ENCODE peak calls at places on chromosome 20, in four cellular contexts. J is GM23338, T is MM.1S, M is OCI-LY7. W is an unnamed sample. For H3K4me1, the result is how much of the 10 kb centered on the place peaks cover.

GRCh38 chr20:49811825-49812462 is 684 bp upstream of the SLC9A8 start:
- DNase-seq in J (no peak), T (no peak), M (no peak), W (no peak)

GRCh38 chr20:1469925-1470571 is 3.4 kb upstream of the NSFL1C start:
- DNase-seq in J (peak), T (peak), M (peak), W (peak)

GRCh38 chr20:62361799-62362589 is 5.1 kb downstream of the LAMA5 start:
- DNase-seq in J (peak), T (no peak), M (no peak), W (peak)

GRCh38 chr20:5181955-5182354 is 55.1 kb downstream of the CDS2 start:
- DNase-seq in J (no peak), T (no peak), M (no peak), W (peak)

GRCh38 chr20:64057628-64058498 is 5.1 kb upstream of the TCEA2 start:
- DNase-seq in J (peak), T (peak), M (peak), W (peak)

GRCh38 chr20:35601021-35601973 is 14.3 kb upstream of the SPAG4 start:
- DNase-seq in J (peak), T (peak), M (peak), W (no peak)

GRCh38 chr20:62025832-62026563 is 39.7 kb downstream of the TAF4 start:
- DNase-seq in J (no peak), T (no peak), M (no peak), W (no peak)

GRCh38 chr20:3167738-3168078 is 5.6 kb downstream of the LZTS3 start:
- DNase-seq in J (peak), T (no peak), M (no peak), W (no peak)

GRCh38 chr20:13745784-13746183 is 38.9 kb downstream of the ESF1 start:
- DNase-seq in J (no peak), T (no peak), M (no peak), W (no peak)

GRCh38 chr20:35489717-35490116 is 34.3 kb downstream of the CEP250 start:
- DNase-seq in J (no peak), T (no peak), M (no peak), W (no peak)

GRCh38 chr20:56469077-56469449 is 636 bp downstream of the RTF2 start:
- DNase-seq in J (no peak), T (no peak), M (no peak), W (no peak)

GRCh38 chr20:22686097-22686496 is 101.7 kb upstream of the FOXA2 start:
- DNase-seq in J (peak), T (peak), M (no peak), W (peak)

GRCh38 chr20:63316502-63316921 is 23.5 kb downstream of the COL20A1 start:
- DNase-seq in J (no peak), T (no peak), M (no peak), W (no peak)

GRCh38 chr20:39533858-39534257 is 571.7 kb downstream of the DHX35 start:
- DNase-seq in J (no peak), T (no peak), M (no peak), W (no peak)

GRCh38 chr20:38430679-38431325 is 4.3 kb downstream of the SNHG17 start:
- DNase-seq in J (no peak), T (no peak), M (no peak), W (no peak)

GRCh38 chr20:9215539-9215938 is 146.7 kb downstream of the PLCB4 start:
- DNase-seq in J (peak), T (no peak), M (peak), W (peak)

GRCh38 chr20:22285555-22285954 is 298.8 kb downstream of the FOXA2 start:
- DNase-seq in J (peak), T (no peak), M (no peak), W (no peak)

GRCh38 chr20:36818831-36819230 is 45.3 kb upstream of the DSN1 start:
- DNase-seq in J (no peak), T (no peak), M (no peak), W (no peak)

GRCh38 chr20:16865406-16865805 is 117.2 kb downstream of the OTOR start:
- DNase-seq in J (no peak), T (no peak), M (no peak), W (no peak)

GRCh38 chr20:18056174-18057105 is 1.3 kb downstream of the OVOL2 start:
- DNase-seq in J (peak), T (peak), M (no peak), W (peak)

GRCh38 chr20:40547492-40548129 is 141.4 kb downstream of the MAFB start:
- DNase-seq in J (no peak), T (no peak), M (no peak), W (no peak)

GRCh38 chr20:52926505-52926904 is 45.7 kb upstream of the TSHZ2 start:
- DNase-seq in J (no peak), T (no peak), M (no peak), W (no peak)

GRCh38 chr20:35156978-35157377 is 9.8 kb upstream of the EDEM2 start:
- DNase-seq in J (no peak), T (no peak), M (no peak), W (no peak)

GRCh38 chr20:4699216-4699615 is 22.5 kb upstream of the PRND start:
- DNase-seq in J (no peak), T (no peak), M (no peak), W (no peak)

GRCh38 chr20:40493071-40493470 is 196.0 kb downstream of the MAFB start:
- DNase-seq in J (no peak), T (no peak), M (no peak), W (no peak)

GRCh38 chr20:37702643-37703337 is 9.0 kb downstream of the CTNNBL1 start:
- DNase-seq in J (no peak), T (no peak), M (no peak), W (no peak)

GRCh38 chr20:8209061-8209460 is 77.0 kb downstream of the PLCB1 start:
- DNase-seq in J (no peak), T (peak), M (no peak), W (no peak)

GRCh38 chr20:57618091-57618765 is 2.0 kb downstream of the ZBP1 start:
- DNase-seq in J (no peak), T (peak), M (peak), W (peak)

GRCh38 chr20:47117789-47118188 is 223.1 kb downstream of the EYA2 start:
- DNase-seq in J (no peak), T (no peak), M (no peak), W (no peak)
- H3K27ac ChIP-seq in J (no peak), T (no peak), M (no peak), W (no peak)

GRCh38 chr20:48737463-48738093 is 90.2 kb downstream of the PREX1 start:
- DNase-seq in J (no peak), T (no peak), M (no peak), W (no peak)
- H3K4me1 ChIP-seq in J (under half), T (under half), M (half or more), W (under half)

DNA sequence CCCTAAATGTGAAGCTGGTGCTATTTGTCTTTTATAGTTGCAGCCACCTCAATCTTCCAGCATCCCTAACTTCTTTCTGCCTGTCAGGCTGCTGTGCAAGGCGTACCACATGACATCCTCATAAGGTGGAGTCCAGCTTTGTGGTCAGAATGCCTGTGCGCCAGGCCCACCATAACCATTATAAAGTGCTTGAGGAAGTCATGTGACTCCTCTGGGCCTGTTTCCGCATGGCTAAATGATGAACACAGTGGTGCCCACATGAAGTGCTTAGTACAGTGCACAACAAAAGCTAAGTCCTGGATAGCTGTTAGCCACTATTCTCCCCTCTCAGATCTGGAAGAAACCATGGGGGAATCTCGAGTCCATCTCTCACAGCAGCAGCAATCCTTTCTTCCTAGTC is 75.6 kb downstream of the INSM1 start:
- DNase-seq in J (no peak), T (no peak), M (no peak), W (no peak)
- TF ChIP-seq EZH2phosphoT487 in J (no peak), T (no peak), M (no peak), W (no peak)

DNA sequence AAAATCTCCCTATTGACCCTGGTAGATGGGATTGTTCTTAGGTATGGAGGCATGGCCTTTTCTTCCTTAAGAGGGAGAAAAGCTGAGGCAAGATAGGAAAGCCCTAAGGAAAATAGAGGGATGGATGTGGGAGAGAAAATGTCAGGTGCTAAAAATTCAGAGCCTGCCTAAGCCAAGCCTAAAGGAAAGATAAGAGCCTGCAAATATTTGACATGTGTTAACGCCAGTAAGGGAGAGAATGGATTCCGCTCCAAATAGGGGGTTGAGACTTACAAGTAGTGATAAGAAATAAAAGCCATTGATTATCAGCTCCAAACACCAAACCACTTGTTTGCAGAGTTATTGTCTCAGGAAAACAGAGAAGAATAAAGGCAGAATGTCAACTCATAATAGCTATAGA is 533.6 kb downstream of the PTPRT start:
- DNase-seq in J (no peak), T (no peak), M (no peak), W (no peak)
- H3K27ac ChIP-seq in J (no peak), T (no peak), M (no peak), W (no peak)

GRCh38 chr20:45368221-45368980 is 5.4 kb downstream of the SYS1 start:
- DNase-seq in J (no peak), T (peak), M (peak), W (no peak)
- H3K4me1 ChIP-seq in J (under half), T (under half), M (half or more), W (under half)